ENCODE peak calls at places on chromosome 16, in four cellular contexts. One of them, this sample, is unnamed.

GRCh38 chr16:88686062-88686438 is 257 bp downstream of the SNAI3 start:
- DNase-seq in left ventricle myocardium inferior: no peak
- DNase-seq in epithelial cell of esophagus: peak
- DNase-seq in NCI-H774: peak
- DNase-seq in this sample: no peak

GRCh38 chr16:57413733-57414132 is 9.2 kb downstream of the CCL17 start:
- DNase-seq in left ventricle myocardium inferior: no peak
- DNase-seq in NCI-H774: no peak
- DNase-seq in epithelial cell of esophagus: no peak
- DNase-seq in this sample: no peak

GRCh38 chr16:3046506-3047386 is at the start of gene MMP25:
- DNase-seq in epithelial cell of esophagus: no peak
- DNase-seq in NCI-H774: no peak
- DNase-seq in left ventricle myocardium inferior: no peak
- DNase-seq in this sample: no peak

GRCh38 chr16:57277586-57277985 is 6.9 kb downstream of the PLLP start:
- DNase-seq in left ventricle myocardium inferior: no peak
- DNase-seq in epithelial cell of esophagus: peak
- DNase-seq in NCI-H774: no peak
- DNase-seq in this sample: no peak

GRCh38 chr16:56357765-56358322 is 67.5 kb downstream of the AMFR start:
- DNase-seq in epithelial cell of esophagus: no peak
- DNase-seq in left ventricle myocardium inferior: peak
- DNase-seq in NCI-H774: no peak
- DNase-seq in this sample: peak

GRCh38 chr16:75198135-75198600 is 8.8 kb downstream of the CTRB2 start:
- DNase-seq in epithelial cell of esophagus: no peak
- DNase-seq in left ventricle myocardium inferior: no peak
- DNase-seq in NCI-H774: no peak
- DNase-seq in this sample: no peak

GRCh38 chr16:64253114-64253513 is 868.7 kb downstream of the CDH11 start:
- DNase-seq in epithelial cell of esophagus: no peak
- DNase-seq in NCI-H774: no peak
- DNase-seq in left ventricle myocardium inferior: no peak
- DNase-seq in this sample: no peak

GRCh38 chr16:88088161-88088581 is 136.9 kb downstream of the BANP start:
- DNase-seq in left ventricle myocardium inferior: peak
- DNase-seq in NCI-H774: no peak
- DNase-seq in epithelial cell of esophagus: no peak
- DNase-seq in this sample: peak

GRCh38 chr16:50246299-50247122 is 19.8 kb upstream of the ADCY7 start:
- DNase-seq in left ventricle myocardium inferior: no peak
- DNase-seq in NCI-H774: no peak
- DNase-seq in epithelial cell of esophagus: no peak
- DNase-seq in this sample: no peak

GRCh38 chr16:89170346-89171215 is 967 bp upstream of the CDH15 start:
- DNase-seq in NCI-H774: peak
- DNase-seq in left ventricle myocardium inferior: no peak
- DNase-seq in epithelial cell of esophagus: peak
- DNase-seq in this sample: peak

GRCh38 chr16:30934827-30935557 is 11.6 kb downstream of the FBXL19 start:
- DNase-seq in epithelial cell of esophagus: peak
- DNase-seq in NCI-H774: peak
- DNase-seq in left ventricle myocardium inferior: no peak
- DNase-seq in this sample: peak

GRCh38 chr16:57477531-57478202 is 8.6 kb downstream of the DOK4 start:
- DNase-seq in NCI-H774: no peak
- DNase-seq in left ventricle myocardium inferior: no peak
- DNase-seq in epithelial cell of esophagus: no peak
- DNase-seq in this sample: peak

GRCh38 chr16:24534634-24535033 is 4.7 kb upstream of the RBBP6 start:
- DNase-seq in left ventricle myocardium inferior: no peak
- DNase-seq in epithelial cell of esophagus: no peak
- DNase-seq in NCI-H774: no peak
- DNase-seq in this sample: no peak

This sample was measured in psoas muscle.